ENCODE peak calls at places on chromosomes 6 and 20, in nine cellular contexts. D, R, B, Q, X, O, T, I and U are unnamed samples.

GRCh38 chr6:135604035-135604865 is 106.7 kb upstream of the AHI1 start:
- DNase-seq in D (no peak), R (no peak), B (no peak), Q (no peak), X (no peak), O (no peak), T (no peak), I (no peak), U (no peak)

GRCh38 chr6:6751615-6752014 is 163.1 kb downstream of the LY86 start:
- DNase-seq in D (peak; percentile 74), R (no peak), B (no peak), Q (no peak), X (no peak), O (no peak), T (no peak), I (no peak), U (no peak)

GRCh38 chr6:142802124-142802523 is 142.9 kb downstream of the HIVEP2 start:
- DNase-seq in D (no peak), R (no peak), B (peak; percentile 97), Q (no peak), X (peak; percentile 90), O (no peak), T (no peak), I (no peak), U (no peak)

GRCh38 chr6:10412948-10413849 is 1.7 kb downstream of the TFAP2A start:
- DNase-seq in D (peak; percentile 55), R (no peak), B (no peak), Q (no peak), X (no peak), O (no peak), T (no peak), I (peak; percentile 84), U (no peak)

GRCh38 chr6:37477186-37477585 is 22.5 kb downstream of the CCDC167 start:
- DNase-seq in D (no peak), R (no peak), B (no peak), Q (no peak), X (no peak), O (no peak), T (no peak), I (peak; percentile 32), U (no peak)

GRCh38 chr20:52801628-52802006 is 170.5 kb upstream of the TSHZ2 start:
- DNase-seq in D (no peak), R (no peak), B (no peak), Q (no peak), X (no peak), O (no peak), T (peak; percentile 43), I (no peak), U (no peak)

GRCh38 chr20:46070215-46070910 is 19.4 kb downstream of the NCOA5 start:
- DNase-seq in D (no peak), R (no peak), B (peak; percentile 74), Q (no peak), X (peak; percentile 40), O (no peak), T (no peak), I (peak; percentile 24), U (no peak)

GRCh38 chr20:41047975-41048305 is 19.3 kb downstream of the TOP1 start:
- DNase-seq in D (peak; percentile 55), R (no peak), B (no peak), Q (no peak), X (peak; percentile 51), O (no peak), T (no peak), I (no peak), U (no peak)

GRCh38 chr6:150638286-150638685 is 38.6 kb downstream of the PLEKHG1 start:
- DNase-seq in D (no peak), R (no peak), B (no peak), Q (no peak), X (no peak), O (no peak), T (no peak), I (no peak), U (no peak)

GRCh38 chr6:150635906-150636514 is 36.3 kb downstream of the PLEKHG1 start:
- DNase-seq in D (no peak), R (no peak), B (no peak), Q (no peak), X (no peak), O (no peak), T (no peak), I (no peak), U (no peak)

GRCh38 chr6:150637266-150637665 is 37.6 kb downstream of the PLEKHG1 start:
- DNase-seq in D (no peak), R (no peak), B (no peak), Q (no peak), X (no peak), O (no peak), T (no peak), I (no peak), U (no peak)

GRCh38 chr6:150638765-150639164 is 39.1 kb downstream of the PLEKHG1 start:
- DNase-seq in D (no peak), R (no peak), B (no peak), Q (no peak), X (no peak), O (no peak), T (no peak), I (no peak), U (no peak)

DNA sequence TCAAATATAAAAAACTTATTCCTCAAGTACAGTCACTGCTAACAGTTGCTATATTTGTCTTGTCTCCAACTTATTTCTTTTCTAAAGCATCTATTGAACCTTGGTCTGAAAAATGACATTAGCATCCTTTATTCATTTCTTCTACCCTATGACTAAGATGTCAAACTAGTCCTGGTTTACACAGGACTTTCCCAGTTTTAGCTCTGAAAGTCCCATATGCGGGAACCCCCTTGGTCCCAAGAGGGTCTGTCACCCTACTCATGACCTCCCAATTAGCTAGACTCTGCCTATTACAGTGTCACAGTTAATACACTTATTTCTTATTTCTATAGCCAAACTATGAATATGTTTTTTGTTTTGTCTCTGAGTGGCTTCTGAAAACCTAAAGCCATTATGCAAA is 37.1 kb downstream of the PLEKHG1 start:
- DNase-seq in D (no peak), R (no peak), B (no peak), Q (no peak), X (no peak), O (no peak), T (no peak), I (no peak), U (no peak)
- TF ChIP-seq CTCF in D (no peak), R (no peak), B (no peak), Q (no peak), X (no peak), O (no peak), T (no peak), I (no peak), U (no peak)

DNA sequence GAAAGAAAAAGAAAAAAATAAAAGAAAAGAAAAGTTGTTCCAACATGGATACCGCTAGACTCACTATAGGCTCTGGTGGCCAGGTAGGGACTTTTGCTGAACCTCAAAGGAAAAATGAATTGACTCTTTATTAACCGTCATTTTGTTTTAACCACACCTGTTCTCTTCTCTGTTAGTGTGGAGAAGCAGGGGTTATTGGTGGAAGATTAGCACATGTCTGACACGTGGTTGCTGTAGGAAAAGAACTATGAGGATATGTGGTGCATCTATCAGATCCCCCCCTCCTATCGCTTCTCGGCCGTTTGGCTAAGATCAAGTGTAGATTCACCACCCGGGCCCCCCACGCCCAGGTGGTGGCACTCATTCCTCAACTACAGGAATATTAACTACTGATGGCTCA is 212.4 kb upstream of the ZNF184 start:
- DNase-seq in D (no peak), R (no peak), B (no peak), Q (no peak), X (no peak), O (no peak), T (no peak), I (no peak), U (no peak)
- TF ChIP-seq CTCF in D (no peak), R (no peak), B (no peak), Q (no peak), X (no peak), O (no peak), T (no peak), I (no peak), U (no peak)

GRCh38 chr20:44722990-44723389 is 7.8 kb downstream of the CCN5 start:
- DNase-seq in D (no peak), R (no peak), B (no peak), Q (no peak), X (no peak), O (no peak), T (no peak), I (no peak), U (no peak)

GRCh38 chr20:44725852-44726251 is 10.7 kb downstream of the CCN5 start:
- DNase-seq in D (no peak), R (no peak), B (no peak), Q (no peak), X (no peak), O (no peak), T (no peak), I (no peak), U (no peak)

GRCh38 chr20:44724423-44725091 is 9.4 kb downstream of the CCN5 start:
- DNase-seq in D (no peak), R (no peak), B (no peak), Q (no peak), X (no peak), O (no peak), T (no peak), I (no peak), U (no peak)

GRCh38 chr20:44723391-44723790 is 8.2 kb downstream of the CCN5 start:
- DNase-seq in D (no peak), R (no peak), B (no peak), Q (no peak), X (no peak), O (no peak), T (no peak), I (no peak), U (no peak)

DNA sequence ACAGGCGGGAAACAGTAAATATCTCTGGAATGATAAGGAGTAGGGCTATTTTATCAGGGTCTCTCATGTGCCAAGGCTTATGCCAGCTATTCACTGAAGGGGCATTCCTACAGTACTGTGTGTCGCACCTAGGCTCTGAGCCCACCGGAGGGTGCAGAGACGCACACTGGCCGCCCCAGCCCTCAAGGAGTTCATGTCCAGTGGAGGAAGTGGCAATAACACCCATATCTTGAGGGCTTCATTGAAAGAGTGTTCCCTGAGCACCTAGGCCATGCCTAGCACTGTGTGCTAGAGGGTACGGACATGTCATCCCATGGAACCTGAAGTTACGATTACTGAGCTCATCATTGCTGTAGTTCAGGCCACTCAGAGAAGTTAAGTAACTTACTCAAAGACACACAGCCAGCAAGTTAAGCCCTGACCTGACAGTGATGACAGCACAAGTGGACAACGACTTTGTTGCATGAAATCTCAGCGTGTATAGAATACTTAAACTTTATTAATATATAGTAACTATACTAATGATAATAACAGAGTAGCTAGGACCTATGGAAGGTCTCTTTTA is 8.7 kb downstream of the CCN5 start:
- DNase-seq in D (no peak), R (no peak), B (no peak), Q (no peak), X (no peak), O (no peak), T (no peak), I (no peak), U (no peak)
- TF ChIP-seq CTCF in D (no peak), R (no peak), B (no peak), Q (no peak), X (no peak), O (no peak), T (no peak), I (no peak), U (no peak)

GRCh38 chr6:99563056-99563723 is 5.3 kb downstream of the CCNC start:
- DNase-seq in D (no peak), R (no peak), B (no peak), Q (no peak), X (no peak), O (no peak), T (no peak), I (no peak), U (no peak)

GRCh38 chr6:99553888-99554287 is 14.6 kb downstream of the CCNC start:
- DNase-seq in D (no peak), R (no peak), B (no peak), Q (no peak), X (no peak), O (no peak), T (no peak), I (no peak), U (no peak)

DNA sequence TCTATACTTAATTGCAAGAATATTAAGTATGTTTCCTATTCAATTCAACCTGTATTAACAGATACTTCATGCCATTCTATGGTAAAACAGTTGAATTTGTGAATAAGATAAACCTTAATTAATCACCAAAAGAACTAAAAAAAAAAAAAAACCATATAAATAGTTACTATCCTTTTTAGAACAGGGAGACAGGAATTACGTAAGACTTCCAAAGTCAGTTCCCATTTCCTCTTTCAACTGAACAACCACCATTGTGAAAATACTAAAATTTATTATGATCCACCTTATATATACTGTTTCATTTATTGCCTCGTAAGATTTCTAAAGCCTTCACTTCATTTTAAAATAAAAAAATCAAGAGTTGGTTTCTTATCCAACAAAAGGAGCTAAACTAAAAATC is 9.4 kb downstream of the CCNC start:
- DNase-seq in D (no peak), R (no peak), B (no peak), Q (no peak), X (no peak), O (no peak), T (no peak), I (no peak), U (no peak)
- TF ChIP-seq CTCF in D (no peak), R (no peak), B (no peak), Q (no peak), X (no peak), O (no peak), T (no peak), I (no peak), U (no peak)